ENCODE peak calls at places on chromosomes 6 and 20, in six cellular contexts. M is endodermal cell; V is PC-3; O is nephron progenitor cell; S is HS-5; F is activated T-helper 9 cell treated with anti-CD3 and anti-CD28 coated beads, Interleukin-2, amount 50 U/mL, for 16 hours. B is an unnamed sample.

GRCh38 chr20:47021850-47022249 is 127.2 kb downstream of the EYA2 start:
- DNase-seq in V (no peak), O (no peak), F (no peak), M (no peak), S (no peak), B (no peak)

GRCh38 chr6:104625536-104625935 is 234.2 kb downstream of the HACE1 start:
- DNase-seq in V (peak; percentile 74), O (no peak), M (peak; percentile 75), F (no peak), S (peak; percentile 53), B (no peak)

GRCh38 chr6:30154709-30155521 is 6.1 kb downstream of the TRIM10 start:
- DNase-seq in O (no peak), S (peak; percentile 68), M (no peak), F (no peak), V (peak; percentile 93), B (no peak)

GRCh38 chr20:33392016-33392415 is 9.3 kb downstream of the CDK5RAP1 start:
- DNase-seq in M (no peak), V (no peak), F (no peak), S (no peak), O (peak; percentile 29), B (no peak)

GRCh38 chr6:21664263-21665081 is 70.9 kb downstream of the SOX4 start:
- DNase-seq in O (peak; percentile 65), M (peak; percentile 91), V (no peak), S (no peak), F (no peak), B (no peak)

GRCh38 chr6:41167173-41167963 is 4.5 kb upstream of the TREM2 start:
- DNase-seq in S (no peak), V (peak; percentile 33), F (no peak), M (peak; percentile 92), O (peak; percentile 78), B (no peak)

GRCh38 chr6:101417899-101418298 is 24.4 kb downstream of the GRIK2 start:
- DNase-seq in S (no peak), O (no peak), M (no peak), F (no peak), V (no peak), B (no peak)

GRCh38 chr20:62889411-62889810 is 27.8 kb upstream of the TCFL5 start:
- DNase-seq in S (no peak), F (no peak), V (no peak), O (no peak), M (no peak), B (no peak)

GRCh38 chr20:31602430-31602778 is 2.7 kb upstream of the ID1 start:
- DNase-seq in M (no peak), O (no peak), F (no peak), V (no peak), S (no peak), B (no peak)